ENCODE peak calls at places on chromosomes 13 and 19, in eight cellular contexts. M is body of pancreas, N is breast epithelium, W is K562, Q is heart left ventricle, S is Peyer's patch, G is GM12892, V is transverse colon. H is an unnamed sample.

GRCh38 chr19:53177986-53178385 is 15.2 kb downstream of the ZNF665 start:
- DNase-seq in W (no peak), V (no peak), M (no peak), Q (no peak), N (no peak), G (no peak), S (no peak), H (no peak)

GRCh38 chr13:35874704-35875103 is 256.5 kb downstream of the DCLK1 start:
- DNase-seq in Q (peak), M (no peak), N (no peak), V (no peak), W (no peak), S (no peak), G (no peak), H (no peak)

GRCh38 chr19:51294977-51295375 is 16.5 kb upstream of the IGLON5 start:
- DNase-seq in G (no peak), N (no peak), M (no peak), W (no peak), S (no peak), V (no peak), Q (no peak), H (no peak)

GRCh38 chr13:43057653-43058317 is 34.4 kb downstream of the DNAJC15 start:
- DNase-seq in G (no peak), Q (no peak), M (no peak), S (peak), V (no peak), N (no peak), W (no peak), H (no peak)

GRCh38 chr19:39660661-39661060 is 4.9 kb downstream of the LGALS16 start:
- DNase-seq in M (no peak), Q (no peak), N (no peak), S (no peak), G (no peak), W (no peak), V (no peak), H (no peak)

GRCh38 chr19:29303035-29303706 is 90.2 kb upstream of the UQCRFS1 start:
- DNase-seq in Q (no peak), S (no peak), V (no peak), W (no peak), G (no peak), N (no peak), M (no peak), H (peak)

GRCh38 chr19:53394522-53394973 is 401 bp upstream of the ZNF765 start:
- DNase-seq in V (peak), N (peak), Q (peak), W (no peak), S (peak), G (no peak), M (peak), H (peak)

GRCh38 chr19:16268676-16269319 is 55.8 kb upstream of the KLF2 start:
- DNase-seq in N (no peak), S (no peak), M (no peak), V (no peak), W (no peak), Q (no peak), G (no peak), H (no peak)

GRCh38 chr13:81821259-81821658 is 1480.3 kb upstream of the SPRY2 start:
- DNase-seq in G (no peak), M (no peak), V (no peak), N (no peak), S (no peak), Q (no peak), W (no peak), H (no peak)

GRCh38 chr13:75803175-75803611 is 167.1 kb downstream of the LMO7 start:
- DNase-seq in V (peak), S (no peak), M (peak), Q (no peak), W (no peak), G (no peak), N (no peak), H (no peak)

GRCh38 chr13:65710514-65710913 is 1519.6 kb downstream of the PCDH9 start:
- DNase-seq in W (no peak), S (no peak), G (no peak), N (no peak), M (no peak), V (no peak), Q (no peak), H (no peak)

GRCh38 chr19:41299755-41300089 is 10.2 kb upstream of the CCDC97 start:
- DNase-seq in Q (peak), M (no peak), V (peak), S (peak), W (no peak), G (no peak), N (no peak), H (peak)

GRCh38 chr19:41303941-41304340 is 6.0 kb upstream of the CCDC97 start:
- DNase-seq in Q (no peak), N (no peak), V (no peak), W (no peak), M (no peak), G (no peak), S (no peak), H (peak)

GRCh38 chr19:41305923-41306322 is 4.0 kb upstream of the CCDC97 start:
- DNase-seq in M (no peak), N (no peak), V (no peak), W (no peak), S (no peak), Q (no peak), G (no peak), H (no peak)

GRCh38 chr19:41304706-41305483 is 5.1 kb upstream of the CCDC97 start:
- DNase-seq in G (no peak), Q (no peak), W (no peak), N (no peak), V (no peak), S (no peak), M (no peak), H (peak)

GRCh38 chr19:41302624-41303351 is 7.2 kb upstream of the CCDC97 start:
- DNase-seq in M (no peak), G (peak), N (no peak), V (peak), S (peak), Q (no peak), W (no peak), H (peak)
- TF ChIP-seq POLR2A in M (no peak), G (no peak), N (no peak), V (no peak), S (no peak), Q (no peak), W (no peak), H (no peak)

DNA sequence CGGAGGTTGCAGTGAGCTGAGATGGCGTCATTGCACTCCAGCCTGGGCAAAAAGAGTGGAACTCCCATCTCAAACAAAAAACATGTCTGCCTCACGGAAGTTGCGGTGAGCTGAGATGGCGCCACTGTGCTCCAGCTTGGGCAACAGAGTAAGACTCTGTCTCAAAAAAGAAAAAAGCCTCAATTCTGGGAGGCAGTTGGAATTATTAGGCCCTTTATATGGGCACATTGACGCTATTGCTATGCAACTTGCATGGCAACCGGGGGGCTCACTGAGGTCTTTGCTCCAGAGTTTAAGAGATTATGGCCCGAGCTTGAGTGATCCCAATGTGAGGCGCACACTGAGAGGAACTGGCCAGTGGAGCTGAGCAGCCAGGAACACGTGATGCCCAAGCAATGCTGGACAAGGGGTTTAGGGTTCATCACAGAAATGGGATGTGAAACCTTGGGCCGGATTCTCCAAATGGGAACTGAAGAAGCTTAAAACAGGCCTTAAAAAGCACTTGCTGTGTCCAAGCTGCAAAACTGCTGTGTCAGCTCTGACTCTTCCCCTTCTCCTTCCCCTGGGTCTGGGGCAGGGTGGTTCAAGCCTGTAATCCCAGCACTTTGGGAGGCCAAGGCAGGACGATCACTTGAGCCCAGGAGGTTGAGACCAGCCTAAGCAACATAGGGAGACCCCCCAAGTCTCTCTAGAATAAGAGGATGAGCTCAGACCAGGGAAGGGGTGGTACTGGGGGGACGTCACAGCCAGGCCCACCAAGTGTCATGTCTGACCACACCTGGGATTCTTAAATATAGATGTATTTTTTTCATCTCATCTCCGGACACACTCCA is 2.5 kb downstream of the FTL start:
- DNase-seq in S (peak), M (peak), V (peak), G (no peak), Q (peak), N (no peak), W (no peak), H (peak)
- TF ChIP-seq POLR2A in S (no peak), M (no peak), V (no peak), G (no peak), Q (no peak), N (peak), W (peak), H (no peak)

GRCh38 chr19:45076851-45077730 is 813 bp upstream of the ZNF296 start:
- DNase-seq in N (no peak), Q (no peak), M (no peak), V (peak), W (no peak), S (no peak), G (no peak), H (no peak)

GRCh38 chr19:45078390-45079062 is 534 bp upstream of the GEMIN7 start:
- DNase-seq in M (no peak), V (no peak), S (no peak), N (no peak), G (no peak), Q (no peak), W (no peak), H (no peak)

GRCh38 chr19:45082170-45082569 is 3.1 kb downstream of the GEMIN7 start:
- DNase-seq in V (no peak), N (no peak), W (no peak), Q (no peak), M (no peak), G (no peak), S (no peak), H (no peak)

GRCh38 chr19:45079911-45080469 is 930 bp downstream of the GEMIN7 start:
- DNase-seq in M (no peak), S (no peak), G (no peak), N (no peak), V (peak), Q (no peak), W (no peak), H (no peak)

DNA sequence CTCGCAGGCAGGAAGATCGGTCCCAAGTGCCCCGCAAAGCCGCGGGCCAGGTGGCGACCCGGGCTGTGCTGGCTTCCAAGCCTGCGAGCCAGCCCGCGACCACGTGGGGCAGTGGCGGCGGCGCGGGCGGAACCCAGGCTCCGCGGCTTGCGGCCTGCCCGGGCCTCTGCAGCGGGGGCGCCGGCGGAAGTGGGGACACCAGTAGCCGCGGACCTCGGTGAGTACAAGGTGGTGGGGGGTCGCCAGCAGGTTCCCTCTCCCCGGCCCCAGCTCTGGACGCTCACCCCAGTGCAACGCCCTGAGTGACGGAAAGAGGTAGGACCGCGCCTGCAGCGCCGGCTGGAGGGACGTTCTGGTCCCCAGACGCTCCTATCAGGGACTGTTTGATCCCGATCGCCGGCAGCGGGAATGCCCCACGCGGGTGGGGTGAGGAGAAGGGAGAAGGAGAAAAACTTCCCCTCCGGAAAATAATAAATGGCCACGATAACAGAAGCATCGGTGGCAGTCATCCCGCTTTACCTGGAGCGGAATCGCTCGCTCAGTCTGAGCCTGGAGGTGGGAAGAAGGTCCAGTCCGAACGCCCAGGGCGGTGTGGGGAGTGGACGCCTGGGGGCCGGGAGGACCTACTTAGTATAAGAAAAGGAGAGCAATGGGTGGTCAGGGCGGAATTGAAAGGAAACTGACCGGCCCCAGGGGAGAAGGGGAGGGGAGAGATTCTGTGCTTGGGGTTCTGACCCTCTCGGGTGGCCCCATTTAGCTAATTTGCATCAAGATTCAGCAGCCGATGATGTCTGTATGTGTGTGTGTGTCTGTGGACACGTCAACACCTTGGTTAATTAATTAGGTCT is at the start of gene GEMIN7:
- DNase-seq in M (peak), V (peak), Q (peak), N (peak), G (peak), W (peak), S (peak), H (peak)
- TF ChIP-seq POLR2A in M (peak), V (peak), Q (peak), N (no peak), G (peak), W (peak), S (peak), H (no peak)

GRCh38 chr19:32404939-32405430 is 585 bp upstream of the DPY19L3 start:
- DNase-seq in S (peak), G (no peak), M (peak), Q (peak), N (peak), V (peak), W (no peak), H (peak)

GRCh38 chr19:32405431-32406160 is at the start of gene DPY19L3:
- DNase-seq in S (peak), Q (peak), M (peak), N (peak), V (peak), G (peak), W (peak), H (peak)

GRCh38 chr19:32404213-32404938 is 1.2 kb upstream of the DPY19L3 start:
- DNase-seq in N (no peak), G (no peak), S (no peak), Q (no peak), W (no peak), M (no peak), V (no peak), H (no peak)

GRCh38 chr19:32407004-32407992 is 1.7 kb downstream of the DPY19L3 start:
- DNase-seq in M (peak), W (peak), N (no peak), V (peak), G (no peak), Q (no peak), S (no peak), H (peak)

GRCh38 chr19:32406161-32407003 is 812 bp downstream of the DPY19L3 start:
- DNase-seq in G (no peak), N (no peak), V (no peak), S (no peak), Q (no peak), W (no peak), M (no peak), H (no peak)
- TF ChIP-seq POLR2A in G (no peak), N (no peak), V (no peak), S (peak), Q (no peak), W (no peak), M (no peak), H (no peak)

GRCh38 chr13:112978561-112979405 is 9.8 kb downstream of the MCF2L start:
- DNase-seq in G (no peak), M (no peak), N (no peak), V (no peak), Q (peak), S (no peak), W (no peak), H (no peak)
- TF ChIP-seq POLR2A in G (no peak), M (peak), N (no peak), V (peak), Q (peak), S (no peak), W (no peak), H (no peak)

DNA sequence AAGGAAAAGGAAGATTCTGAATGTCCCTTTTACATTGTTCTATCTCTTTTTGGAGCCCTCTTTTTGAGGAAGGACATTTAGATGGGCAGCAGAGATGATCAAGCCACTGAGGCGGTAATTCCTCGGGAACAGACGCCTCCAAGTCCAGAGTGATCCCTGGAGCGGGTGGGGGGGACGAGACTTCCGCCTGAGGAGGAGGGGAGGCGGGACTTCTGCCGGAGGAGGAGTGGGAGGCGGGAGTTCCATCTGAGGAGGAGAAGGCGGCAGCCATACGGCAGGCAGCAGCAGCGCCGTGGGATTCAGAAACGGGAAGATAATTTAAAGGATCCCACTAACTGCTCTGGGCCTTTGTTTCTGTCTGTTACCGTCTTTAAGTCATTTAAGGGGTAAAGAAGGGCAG is 37.6 kb upstream of the CD177 start:
- DNase-seq in W (peak), S (no peak), V (no peak), Q (no peak), M (no peak), N (no peak), G (no peak), H (no peak)
- TF ChIP-seq POLR2A in W (no peak), S (no peak), V (no peak), Q (no peak), M (no peak), N (no peak), G (no peak), H (no peak)

GRCh38 chr19:2266183-2266993 is 10.2 kb upstream of the JSRP1 start:
- DNase-seq in N (peak), G (no peak), M (peak), Q (peak), V (peak), W (peak), S (peak), H (peak)
- TF ChIP-seq POLR2A in N (no peak), G (peak), M (no peak), Q (no peak), V (no peak), W (no peak), S (no peak), H (no peak)